ENCODE peak calls at places on chromosomes 3 and 15, in nine cellular contexts. F is WTC11, N is AG08395, K is fibroblast of lung, E is iPS-NIHi11, G is H1, Z is NCI-H1417, U is neuronal stem cell, Q is neural crest cell. W is an unnamed sample.
A peak's percentile ranks its signal among the peaks of the same experiment; 100 is the strongest.

GRCh38 chr3:158539414-158540014 is 31.5 kb upstream of the MLF1 start:
- DNase-seq in U (peak; percentile 6), Z (peak; percentile 59), F (no peak), K (peak; percentile 73), G (no peak), N (peak; percentile 45), Q (peak; percentile 43), E (peak; percentile 42), W (no peak)

GRCh38 chr3:76198086-76198485 is 412.7 kb upstream of the ZNF717 start:
- DNase-seq in Q (no peak), N (no peak), F (peak; percentile 21), G (no peak), U (no peak), E (peak; percentile 12), Z (no peak), K (no peak), W (no peak)

GRCh38 chr15:83066034-83066760 is 855 bp downstream of the BTBD1 start:
- DNase-seq in U (peak; percentile 27), N (no peak), K (no peak), Q (no peak), G (no peak), Z (peak; percentile 12), E (no peak), F (no peak), W (no peak)

GRCh38 chr3:164984947-164985346 is 93.3 kb downstream of the SI start:
- DNase-seq in K (no peak), F (no peak), N (no peak), Z (no peak), U (no peak), E (no peak), G (no peak), Q (no peak), W (no peak)

GRCh38 chr3:67083277-67083676 is 85.2 kb downstream of the KBTBD8 start:
- DNase-seq in K (peak; percentile 12), Z (no peak), Q (no peak), F (no peak), U (no peak), N (no peak), E (no peak), G (no peak), W (no peak)

GRCh38 chr3:190159902-190160435 is 39.3 kb upstream of the P3H2 start:
- DNase-seq in Q (no peak), U (no peak), F (no peak), E (no peak), K (no peak), G (no peak), Z (no peak), N (no peak), W (no peak)

GRCh38 chr15:64634020-64634419 is 141.4 kb downstream of the RBPMS2 start:
- DNase-seq in N (no peak), F (no peak), E (no peak), U (peak; percentile 15), Q (peak; percentile 8), K (no peak), Z (no peak), G (no peak), W (no peak)

GRCh38 chr3:194206375-194206774 is 70.4 kb downstream of the HES1 start:
- DNase-seq in Q (no peak), U (no peak), E (no peak), N (no peak), G (no peak), F (no peak), K (peak; percentile 52), Z (no peak), W (no peak)

GRCh38 chr3:101954946-101955345 is 105.6 kb downstream of the NFKBIZ start:
- DNase-seq in Q (no peak), F (no peak), N (no peak), Z (no peak), G (no peak), E (no peak), U (no peak), K (peak; percentile 27), W (no peak)

GRCh38 chr3:170692720-170693119 is 106.8 kb upstream of the SLC7A14 start:
- DNase-seq in K (no peak), F (no peak), Z (no peak), N (no peak), U (no peak), Q (no peak), E (no peak), G (no peak), W (no peak)

GRCh38 chr15:57635300-57635944 is 43.7 kb downstream of the MYZAP start:
- DNase-seq in N (no peak), U (no peak), G (no peak), Q (no peak), K (no peak), Z (no peak), E (peak; percentile 34), F (no peak), W (no peak)

GRCh38 chr15:29470794-29471193 is 201.2 kb upstream of the NSMCE3 start:
- DNase-seq in N (no peak), Z (no peak), K (no peak), U (no peak), F (no peak), Q (no peak), E (no peak), G (no peak), W (no peak)

GRCh38 chr3:143677420-143677819 is 170.8 kb downstream of the SLC9A9 start:
- DNase-seq in Z (no peak), K (no peak), E (no peak), U (no peak), N (no peak), Q (no peak), F (no peak), G (no peak), W (no peak)

GRCh38 chr3:50383750-50384149 is 24.4 kb upstream of the TMEM115 start:
- DNase-seq in N (no peak), U (no peak), F (no peak), Q (no peak), K (no peak), Z (no peak), G (no peak), E (no peak), W (no peak)

GRCh38 chr3:120425877-120426276 is 24.9 kb downstream of the FSTL1 start:
- DNase-seq in Z (no peak), U (no peak), G (no peak), F (no peak), N (peak; percentile 78), K (peak; percentile 91), E (no peak), Q (no peak), W (no peak)

GRCh38 chr3:58487140-58487886 is 4.6 kb upstream of the KCTD6 start:
- DNase-seq in N (peak; percentile 73), E (no peak), U (no peak), F (no peak), K (peak; percentile 55), Z (no peak), Q (no peak), G (no peak), W (no peak)

GRCh38 chr3:29976871-29977270 is 629.5 kb upstream of the TGFBR2 start:
- DNase-seq in Z (no peak), F (no peak), Q (no peak), K (no peak), G (no peak), U (no peak), N (no peak), E (no peak), W (no peak)

GRCh38 chr3:156633335-156633734 is 41.1 kb upstream of the TIPARP start:
- DNase-seq in U (no peak), F (no peak), G (no peak), E (no peak), Q (no peak), Z (no peak), K (peak; percentile 41), N (peak; percentile 96), W (no peak)

GRCh38 chr3:111861396-111861795 is 2.3 kb downstream of the PHLDB2 start:
- DNase-seq in U (no peak), F (no peak), Z (peak; percentile 7), K (no peak), G (no peak), E (no peak), Q (no peak), N (no peak), W (no peak)

GRCh38 chr3:186259612-186260383 is 102.2 kb downstream of the DGKG start:
- DNase-seq in U (peak; percentile 62), Q (peak; percentile 59), E (peak; percentile 96), F (peak; percentile 91), G (peak; percentile 89), Z (peak; percentile 72), K (peak; percentile 54), N (peak; percentile 52), W (no peak)

GRCh38 chr3:107264888-107265287 is 112.4 kb upstream of the CCDC54 start:
- DNase-seq in Z (no peak), G (no peak), K (no peak), N (no peak), E (peak; percentile 8), Q (no peak), U (no peak), F (no peak), W (no peak)

GRCh38 chr3:143825513-143825912 is 22.8 kb downstream of the SLC9A9 start:
- DNase-seq in U (no peak), F (no peak), Z (no peak), G (no peak), Q (no peak), N (no peak), E (no peak), K (no peak), W (no peak)

GRCh38 chr15:80251505-80252280 is at the start of gene CTXND1:
- DNase-seq in G (peak; percentile 62), Q (peak; percentile 42), N (peak; percentile 29), Z (no peak), F (peak; percentile 48), K (no peak), U (peak; percentile 21), E (peak; percentile 73), W (no peak)

GRCh38 chr3:128329491-128330300 is 137.0 kb downstream of the DNAJB8 start:
- DNase-seq in K (no peak), U (no peak), F (no peak), E (no peak), Z (no peak), N (no peak), Q (no peak), G (no peak), W (no peak)